ENCODE peak calls at places on chromosomes 11 and 22, in ten cellular contexts. S, K, J, T, F, U, O, N, C and R are unnamed samples.

GRCh38 chr11:58900479-58901420 is 38.5 kb upstream of the GLYATL1 start:
- DNase-seq in S (peak), K (peak), J (peak), T (peak), F (no peak), U (peak), O (peak), N (peak), C (peak), R (peak)

GRCh38 chr11:125591659-125592304 is 870 bp upstream of the STT3A start:
- DNase-seq in S (peak), K (peak), J (peak), T (peak), F (no peak), U (peak), O (peak), N (peak), C (peak), R (no peak)

GRCh38 chr11:8018742-8019631 is 31.9 kb downstream of the EIF3F start:
- DNase-seq in S (peak), K (peak), J (peak), T (peak), F (no peak), U (peak), O (peak), N (no peak), C (peak), R (no peak)

GRCh38 chr11:1391165-1392010 is 1.7 kb downstream of the BRSK2 start:
- DNase-seq in S (no peak), K (no peak), J (no peak), T (no peak), F (no peak), U (no peak), O (no peak), N (no peak), C (no peak), R (no peak)

GRCh38 chr11:123231263-123231662 is 36.2 kb upstream of the CLMP start:
- DNase-seq in S (no peak), K (no peak), J (no peak), T (no peak), F (no peak), U (no peak), O (no peak), N (no peak), C (no peak), R (peak)

GRCh38 chr11:12200359-12201015 is 90.1 kb downstream of the MICAL2 start:
- DNase-seq in S (no peak), K (peak), J (peak), T (no peak), F (no peak), U (no peak), O (peak), N (no peak), C (peak), R (no peak)

GRCh38 chr22:49565516-49565855 is 262.2 kb downstream of the BRD1 start:
- DNase-seq in S (no peak), K (no peak), J (peak), T (no peak), F (no peak), U (no peak), O (no peak), N (peak), C (no peak), R (no peak)

GRCh38 chr11:126334665-126335462 is 20.6 kb upstream of the ST3GAL4 start:
- DNase-seq in S (no peak), K (no peak), J (peak), T (no peak), F (no peak), U (no peak), O (no peak), N (no peak), C (no peak), R (no peak)

GRCh38 chr11:129738242-129738641 is 77.4 kb upstream of the TMEM45B start:
- DNase-seq in S (no peak), K (no peak), J (no peak), T (no peak), F (no peak), U (no peak), O (no peak), N (no peak), C (no peak), R (no peak)

GRCh38 chr22:37204045-37204655 is 8.1 kb downstream of the SSTR3 start:
- DNase-seq in S (no peak), K (peak), J (peak), T (no peak), F (no peak), U (no peak), O (no peak), N (no peak), C (no peak), R (no peak)

GRCh38 chr11:58577441-58578135 is 1.3 kb upstream of the ZFP91 start:
- DNase-seq in S (peak), K (peak), J (peak), T (peak), F (peak), U (no peak), O (no peak), N (peak), C (peak), R (peak)

GRCh38 chr22:50081426-50082196 is 3.6 kb downstream of the MLC1 start:
- DNase-seq in S (no peak), K (no peak), J (no peak), T (no peak), F (no peak), U (no peak), O (no peak), N (no peak), C (no peak), R (no peak)

GRCh38 chr22:48976556-48977535 is 850.8 kb downstream of the BRD1 start:
- DNase-seq in S (no peak), K (no peak), J (no peak), T (no peak), F (no peak), U (no peak), O (no peak), N (no peak), C (no peak), R (no peak)

GRCh38 chr11:65429069-65429681 is 6.6 kb downstream of the NEAT1 start:
- DNase-seq in S (peak), K (no peak), J (peak), T (peak), F (no peak), U (no peak), O (peak), N (peak), C (no peak), R (peak)

GRCh38 chr11:74932169-74932568 is 16.7 kb downstream of the XRRA1 start:
- DNase-seq in S (no peak), K (no peak), J (no peak), T (no peak), F (no peak), U (no peak), O (no peak), N (no peak), C (no peak), R (no peak)

GRCh38 chr11:119029340-119030028 is 1.2 kb downstream of the SLC37A4 start:
- DNase-seq in S (peak), K (no peak), J (peak), T (peak), F (no peak), U (peak), O (peak), N (peak), C (no peak), R (no peak)

GRCh38 chr22:32265882-32266767 is 11.0 kb upstream of the SLC5A4 start:
- DNase-seq in S (peak), K (no peak), J (peak), T (peak), F (no peak), U (peak), O (peak), N (peak), C (peak), R (peak)
- H3K4me3 ChIP-seq in S (no peak), K (no peak), J (no peak), T (no peak), F (no peak), U (no peak), O (no peak), N (peak), C (peak), R (no peak)

GRCh38 chr11:131670876-131671275 is 300.5 kb downstream of the NTM start:
- DNase-seq in S (no peak), K (no peak), J (no peak), T (no peak), F (no peak), U (no peak), O (no peak), N (no peak), C (no peak), R (no peak)

GRCh38 chr11:131674051-131674755 is 303.8 kb downstream of the NTM start:
- DNase-seq in S (peak), K (peak), J (peak), T (peak), F (no peak), U (peak), O (peak), N (peak), C (peak), R (peak)

GRCh38 chr11:131671320-131671719 is 300.9 kb downstream of the NTM start:
- DNase-seq in S (no peak), K (no peak), J (no peak), T (no peak), F (no peak), U (no peak), O (no peak), N (no peak), C (no peak), R (no peak)

GRCh38 chr11:131671764-131672163 is 301.3 kb downstream of the NTM start:
- DNase-seq in S (no peak), K (no peak), J (no peak), T (no peak), F (no peak), U (no peak), O (no peak), N (no peak), C (no peak), R (no peak)

DNA sequence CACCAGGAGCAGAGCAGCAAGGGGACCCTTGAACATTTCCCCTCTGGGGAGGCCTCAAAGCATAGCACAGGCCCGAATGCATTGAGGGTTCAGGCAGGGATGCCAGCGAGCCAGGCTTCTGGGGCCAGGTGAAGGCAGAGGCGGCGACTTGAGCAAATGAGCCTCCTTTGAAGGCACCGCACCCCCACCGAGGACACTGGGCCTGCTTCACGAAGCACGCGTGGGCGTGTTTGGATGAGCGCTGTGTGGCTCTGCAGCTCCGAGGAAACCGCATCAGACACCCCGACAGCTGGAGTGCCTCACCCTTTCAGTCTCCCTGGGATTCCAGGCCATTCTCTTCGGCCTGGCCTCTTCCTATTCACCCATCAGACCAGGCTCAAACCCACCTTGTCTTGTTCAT is 301.8 kb downstream of the NTM start:
- DNase-seq in S (no peak), K (no peak), J (no peak), T (no peak), F (no peak), U (no peak), O (no peak), N (no peak), C (no peak), R (no peak)
- TF ChIP-seq CTCF in S (no peak), K (no peak), J (no peak), T (no peak), F (no peak), U (no peak), O (no peak), N (no peak), C (no peak), R (no peak)

GRCh38 chr11:128686045-128686741 is 7.7 kb upstream of the FLI1 start:
- DNase-seq in S (no peak), K (no peak), J (no peak), T (no peak), F (no peak), U (no peak), O (no peak), N (no peak), C (no peak), R (no peak)
- H3K4me3 ChIP-seq in S (no peak), K (peak), J (no peak), T (peak), F (peak), U (no peak), O (no peak), N (peak), C (peak), R (no peak)

GRCh38 chr11:131629925-131630324 is 259.5 kb downstream of the NTM start:
- DNase-seq in S (no peak), K (no peak), J (no peak), T (no peak), F (no peak), U (no peak), O (no peak), N (no peak), C (no peak), R (no peak)
- TF ChIP-seq CTCF in S (no peak), K (no peak), J (no peak), T (no peak), F (no peak), U (no peak), O (no peak), N (no peak), C (no peak), R (peak)

GRCh38 chr11:96337541-96338530 is 5.2 kb downstream of the MAML2 start:
- DNase-seq in S (peak), K (no peak), J (peak), T (peak), F (no peak), U (no peak), O (no peak), N (no peak), C (peak), R (no peak)

GRCh38 chr11:96333076-96333744 is 9.8 kb downstream of the MAML2 start:
- DNase-seq in S (no peak), K (no peak), J (no peak), T (no peak), F (no peak), U (no peak), O (no peak), N (no peak), C (no peak), R (peak)

GRCh38 chr11:96332236-96332761 is 10.7 kb downstream of the MAML2 start:
- DNase-seq in S (no peak), K (no peak), J (no peak), T (no peak), F (no peak), U (no peak), O (no peak), N (no peak), C (no peak), R (no peak)

GRCh38 chr11:96334219-96334618 is 8.8 kb downstream of the MAML2 start:
- DNase-seq in S (no peak), K (no peak), J (no peak), T (no peak), F (no peak), U (no peak), O (no peak), N (no peak), C (no peak), R (no peak)

GRCh38 chr11:96335389-96335788 is 7.6 kb downstream of the MAML2 start:
- DNase-seq in S (no peak), K (no peak), J (no peak), T (no peak), F (no peak), U (no peak), O (no peak), N (no peak), C (no peak), R (no peak)
- H3K4me3 ChIP-seq in S (no peak), K (no peak), J (no peak), T (no peak), F (no peak), U (no peak), O (no peak), N (no peak), C (no peak), R (no peak)

GRCh38 chr11:61126266-61126665 is 24.0 kb downstream of the CD5 start:
- DNase-seq in S (no peak), K (no peak), J (no peak), T (no peak), F (no peak), U (no peak), O (peak), N (no peak), C (peak), R (no peak)
- TF ChIP-seq CTCF in S (no peak), K (no peak), J (no peak), T (no peak), F (no peak), U (no peak), O (peak), N (no peak), C (peak), R (no peak)